ENCODE peak calls at places on chromosomes 3 and 15, in five cellular contexts. R is Peyer's patch, Q is AG04449, H is tibial artery, Z is hepatocyte. N is an unnamed sample.

GRCh38 chr3:196558476-196558875 is 9.9 kb downstream of the WDR53 start:
- DNase-seq in R (no peak), Q (no peak), H (no peak), Z (no peak), N (no peak)

GRCh38 chr15:74168673-74169274 is 4.7 kb upstream of the ISLR start:
- DNase-seq in R (no peak), Q (no peak), H (no peak), Z (no peak), N (no peak)

GRCh38 chr3:58421004-58421403 is 12.6 kb downstream of the PDHB start:
- DNase-seq in R (no peak), Q (no peak), H (no peak), Z (no peak), N (no peak)

GRCh38 chr3:183381179-183381578 is 47.2 kb downstream of the MCF2L2 start:
- DNase-seq in R (no peak), Q (no peak), H (no peak), Z (no peak), N (no peak)

GRCh38 chr3:155869664-155870063 is 786 bp upstream of the GMPS start:
- DNase-seq in R (no peak), Q (no peak), H (no peak), Z (no peak), N (no peak)

GRCh38 chr3:9033867-9034266 is 70.6 kb upstream of the RAD18 start:
- DNase-seq in R (no peak), Q (no peak), H (no peak), Z (no peak), N (no peak)

GRCh38 chr3:66397745-66398144 is 103.1 kb downstream of the LRIG1 start:
- DNase-seq in R (no peak), Q (no peak), H (no peak), Z (peak; percentile 38), N (no peak)

GRCh38 chr15:82414536-82415191 is 15.0 kb upstream of the GOLGA6L9 start:
- DNase-seq in R (no peak), Q (no peak), H (no peak), Z (peak; percentile 7), N (no peak)

GRCh38 chr15:100332231-100332630 is 9.5 kb downstream of the ADAMTS17 start:
- DNase-seq in R (no peak), Q (no peak), H (no peak), Z (no peak), N (no peak)

GRCh38 chr3:31533169-31533870 is 595 bp downstream of the STT3B start:
- DNase-seq in R (peak; percentile 53), Q (no peak), H (peak; percentile 82), Z (peak; percentile 77), N (no peak)

GRCh38 chr3:4849739-4850138 is 129.5 kb upstream of the BHLHE40 start:
- DNase-seq in R (no peak), Q (no peak), H (no peak), Z (no peak), N (no peak)

GRCh38 chr3:36866358-36866757 is 78.5 kb downstream of the TRANK1 start:
- DNase-seq in R (no peak), Q (no peak), H (no peak), Z (no peak), N (no peak)

GRCh38 chr3:27080126-27080525 is 289.1 kb downstream of the NEK10 start:
- DNase-seq in R (no peak), Q (no peak), H (no peak), Z (no peak), N (no peak)

GRCh38 chr3:106824856-106825255 is 552.4 kb upstream of the CCDC54 start:
- DNase-seq in R (no peak), Q (no peak), H (no peak), Z (peak; percentile 20), N (no peak)
- TF ChIP-seq CTCF in R (no peak), Q (peak; percentile 50), H (peak; percentile 21), Z (peak; percentile 42), N (no peak)

GRCh38 chr3:170064108-170064507 is 26.3 kb downstream of the GPR160 start:
- DNase-seq in R (no peak), Q (no peak), H (no peak), Z (no peak), N (no peak)

GRCh38 chr3:170063691-170064090 is 25.9 kb downstream of the GPR160 start:
- DNase-seq in R (no peak), Q (no peak), H (no peak), Z (no peak), N (no peak)

GRCh38 chr3:170059447-170059846 is 21.7 kb downstream of the GPR160 start:
- DNase-seq in R (no peak), Q (no peak), H (no peak), Z (no peak), N (no peak)

GRCh38 chr3:170062068-170062467 is 24.3 kb downstream of the GPR160 start:
- DNase-seq in R (no peak), Q (no peak), H (no peak), Z (no peak), N (no peak)

GRCh38 chr3:170062769-170063168 is 25.0 kb downstream of the GPR160 start:
- DNase-seq in R (no peak), Q (no peak), H (no peak), Z (no peak), N (no peak)
- TF ChIP-seq CTCF in R (no peak), Q (no peak), H (no peak), Z (no peak), N (no peak)

DNA sequence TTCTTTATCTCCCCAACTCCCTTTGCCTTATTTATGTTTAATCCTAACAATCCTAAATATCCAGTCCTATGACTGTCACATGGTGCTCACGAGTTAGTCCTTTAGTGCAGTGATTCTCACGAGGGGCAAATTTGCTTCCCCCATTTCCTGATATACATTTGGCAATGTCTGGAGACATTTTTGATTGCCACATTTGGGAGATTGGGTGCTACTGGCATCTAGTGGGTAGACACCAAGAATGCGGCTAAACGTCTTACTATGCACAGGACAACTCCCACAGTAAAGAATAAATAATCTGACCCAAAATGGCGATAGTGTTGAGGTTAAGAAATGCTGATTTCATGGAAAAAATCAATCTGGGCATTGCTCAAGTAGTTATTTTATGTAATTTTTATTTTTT is 466.5 kb downstream of the ROBO2 start:
- DNase-seq in R (no peak), Q (no peak), H (no peak), Z (no peak), N (no peak)
- TF ChIP-seq CTCF in R (no peak), Q (no peak), H (no peak), Z (no peak), N (no peak)

GRCh38 chr3:365268-365667 is 168.7 kb downstream of the CHL1 start:
- DNase-seq in R (no peak), Q (no peak), H (no peak), Z (no peak), N (no peak)
- TF ChIP-seq CTCF in R (no peak), Q (no peak), H (no peak), Z (no peak), N (no peak)

GRCh38 chr3:3015472-3016089 is 94.6 kb downstream of the IL5RA start:
- DNase-seq in R (no peak), Q (no peak), H (no peak), Z (peak; percentile 64), N (no peak)
- TF ChIP-seq CTCF in R (peak; percentile 60), Q (no peak), H (no peak), Z (peak; percentile 83), N (no peak)